ENCODE peak calls at places on chromosomes 2 and 18, in eight cellular contexts. One of them, this sample, is unnamed.

GRCh38 chr2:120470041-120470716 is 124.2 kb downstream of the INHBB start:
- DNase-seq in hepatocyte: peak
- DNase-seq in Calu3: peak
- DNase-seq in right atrium auricular region: peak
- DNase-seq in progenitor cell of endocrine pancreas: no peak
- DNase-seq in foreskin fibroblast: peak
- DNase-seq in nephron progenitor cell: no peak
- DNase-seq in kidney: peak
- DNase-seq in this sample: peak

GRCh38 chr18:33579868-33580205 is 1.8 kb downstream of the ASXL3 start:
- DNase-seq in foreskin fibroblast: no peak
- DNase-seq in progenitor cell of endocrine pancreas: no peak
- DNase-seq in right atrium auricular region: no peak
- DNase-seq in Calu3: no peak
- DNase-seq in hepatocyte: no peak
- DNase-seq in kidney: no peak
- DNase-seq in nephron progenitor cell: no peak
- DNase-seq in this sample: no peak

GRCh38 chr2:207200136-207200535 is 34.4 kb upstream of the KLF7 start:
- DNase-seq in nephron progenitor cell: no peak
- DNase-seq in Calu3: no peak
- DNase-seq in foreskin fibroblast: no peak
- DNase-seq in kidney: no peak
- DNase-seq in hepatocyte: no peak
- DNase-seq in right atrium auricular region: no peak
- DNase-seq in progenitor cell of endocrine pancreas: no peak
- DNase-seq in this sample: no peak

GRCh38 chr2:234468503-234468902 is 28.4 kb downstream of the ARL4C start:
- DNase-seq in right atrium auricular region: no peak
- DNase-seq in Calu3: no peak
- DNase-seq in kidney: no peak
- DNase-seq in hepatocyte: no peak
- DNase-seq in nephron progenitor cell: no peak
- DNase-seq in foreskin fibroblast: peak
- DNase-seq in progenitor cell of endocrine pancreas: no peak
- DNase-seq in this sample: no peak

GRCh38 chr2:134189009-134189717 is 64.7 kb upstream of the MGAT5 start:
- DNase-seq in nephron progenitor cell: no peak
- DNase-seq in foreskin fibroblast: peak
- DNase-seq in right atrium auricular region: no peak
- DNase-seq in Calu3: peak
- DNase-seq in progenitor cell of endocrine pancreas: no peak
- DNase-seq in hepatocyte: peak
- DNase-seq in kidney: no peak
- DNase-seq in this sample: no peak

GRCh38 chr18:77127769-77128671 is 4.6 kb downstream of the MBP start:
- DNase-seq in kidney: no peak
- DNase-seq in hepatocyte: peak
- DNase-seq in right atrium auricular region: no peak
- DNase-seq in foreskin fibroblast: peak
- DNase-seq in nephron progenitor cell: no peak
- DNase-seq in Calu3: peak
- DNase-seq in progenitor cell of endocrine pancreas: no peak
- DNase-seq in this sample: peak

GRCh38 chr18:44895176-44895798 is 214.6 kb downstream of the SETBP1 start:
- DNase-seq in progenitor cell of endocrine pancreas: no peak
- DNase-seq in right atrium auricular region: no peak
- DNase-seq in hepatocyte: peak
- DNase-seq in Calu3: peak
- DNase-seq in foreskin fibroblast: peak
- DNase-seq in kidney: no peak
- DNase-seq in nephron progenitor cell: no peak
- DNase-seq in this sample: peak

GRCh38 chr2:67702284-67702683 is 305.2 kb downstream of the ETAA1 start:
- DNase-seq in right atrium auricular region: no peak
- DNase-seq in kidney: no peak
- DNase-seq in Calu3: no peak
- DNase-seq in progenitor cell of endocrine pancreas: no peak
- DNase-seq in foreskin fibroblast: no peak
- DNase-seq in nephron progenitor cell: no peak
- DNase-seq in hepatocyte: no peak
- DNase-seq in this sample: no peak

GRCh38 chr2:39743170-39743851 is 35.7 kb downstream of the THUMPD2 start:
- DNase-seq in Calu3: no peak
- DNase-seq in foreskin fibroblast: peak
- DNase-seq in hepatocyte: no peak
- DNase-seq in right atrium auricular region: no peak
- DNase-seq in kidney: no peak
- DNase-seq in nephron progenitor cell: no peak
- DNase-seq in progenitor cell of endocrine pancreas: no peak
- DNase-seq in this sample: no peak

GRCh38 chr2:48016620-48017019 is 110.3 kb upstream of the FBXO11 start:
- DNase-seq in progenitor cell of endocrine pancreas: no peak
- DNase-seq in right atrium auricular region: no peak
- DNase-seq in Calu3: peak
- DNase-seq in hepatocyte: peak
- DNase-seq in kidney: no peak
- DNase-seq in foreskin fibroblast: no peak
- DNase-seq in nephron progenitor cell: no peak
- DNase-seq in this sample: no peak

GRCh38 chr2:113888641-113889470 is 1.0 kb upstream of the ACTR3 start:
- DNase-seq in nephron progenitor cell: peak
- DNase-seq in progenitor cell of endocrine pancreas: no peak
- DNase-seq in kidney: peak
- DNase-seq in foreskin fibroblast: no peak
- DNase-seq in hepatocyte: peak
- DNase-seq in right atrium auricular region: no peak
- DNase-seq in Calu3: peak
- DNase-seq in this sample: no peak

GRCh38 chr2:197037863-197038398 is 111.4 kb upstream of the PGAP1 start:
- DNase-seq in hepatocyte: no peak
- DNase-seq in nephron progenitor cell: no peak
- DNase-seq in right atrium auricular region: no peak
- DNase-seq in Calu3: no peak
- DNase-seq in progenitor cell of endocrine pancreas: no peak
- DNase-seq in foreskin fibroblast: peak
- DNase-seq in kidney: no peak
- DNase-seq in this sample: no peak

GRCh38 chr2:95077893-95078603 is 43.6 kb downstream of the MRPS5 start:
- DNase-seq in nephron progenitor cell: peak
- DNase-seq in right atrium auricular region: no peak
- DNase-seq in foreskin fibroblast: no peak
- DNase-seq in kidney: peak
- DNase-seq in hepatocyte: no peak
- DNase-seq in Calu3: no peak
- DNase-seq in progenitor cell of endocrine pancreas: no peak
- DNase-seq in this sample: no peak

GRCh38 chr18:76255070-76255683 is 239.9 kb downstream of the ZNF516 start:
- DNase-seq in right atrium auricular region: no peak
- DNase-seq in nephron progenitor cell: no peak
- DNase-seq in kidney: no peak
- DNase-seq in progenitor cell of endocrine pancreas: no peak
- DNase-seq in hepatocyte: no peak
- DNase-seq in Calu3: no peak
- DNase-seq in foreskin fibroblast: no peak
- DNase-seq in this sample: no peak

GRCh38 chr2:3522851-3523481 is 3.6 kb upstream of the ADI1 start:
- DNase-seq in progenitor cell of endocrine pancreas: no peak
- DNase-seq in foreskin fibroblast: peak
- DNase-seq in nephron progenitor cell: no peak
- DNase-seq in right atrium auricular region: peak
- DNase-seq in Calu3: no peak
- DNase-seq in hepatocyte: peak
- DNase-seq in kidney: no peak
- DNase-seq in this sample: no peak

GRCh38 chr18:38174594-38174993 is 609.0 kb upstream of the CELF4 start:
- DNase-seq in nephron progenitor cell: no peak
- DNase-seq in right atrium auricular region: no peak
- DNase-seq in Calu3: no peak
- DNase-seq in progenitor cell of endocrine pancreas: no peak
- DNase-seq in foreskin fibroblast: no peak
- DNase-seq in kidney: no peak
- DNase-seq in hepatocyte: peak
- DNase-seq in this sample: no peak

GRCh38 chr2:88329815-88330603 is 122.5 kb downstream of the FOXI3 start:
- DNase-seq in kidney: no peak
- DNase-seq in right atrium auricular region: no peak
- DNase-seq in nephron progenitor cell: peak
- DNase-seq in Calu3: peak
- DNase-seq in progenitor cell of endocrine pancreas: no peak
- DNase-seq in foreskin fibroblast: no peak
- DNase-seq in hepatocyte: peak
- DNase-seq in this sample: no peak

GRCh38 chr2:144454466-144455287 is 65.2 kb downstream of the ZEB2 start:
- DNase-seq in progenitor cell of endocrine pancreas: no peak
- DNase-seq in nephron progenitor cell: no peak
- DNase-seq in foreskin fibroblast: peak
- DNase-seq in Calu3: no peak
- DNase-seq in hepatocyte: no peak
- DNase-seq in right atrium auricular region: no peak
- DNase-seq in kidney: no peak
- DNase-seq in this sample: no peak

GRCh38 chr2:127707890-127708648 is 6.8 kb downstream of the SFT2D3 start:
- DNase-seq in right atrium auricular region: no peak
- DNase-seq in kidney: no peak
- DNase-seq in foreskin fibroblast: no peak
- DNase-seq in nephron progenitor cell: no peak
- DNase-seq in progenitor cell of endocrine pancreas: no peak
- DNase-seq in Calu3: no peak
- DNase-seq in hepatocyte: no peak
- DNase-seq in this sample: no peak

GRCh38 chr2:189500456-189501160 is 59.3 kb downstream of the WDR75 start:
- DNase-seq in nephron progenitor cell: no peak
- DNase-seq in Calu3: no peak
- DNase-seq in foreskin fibroblast: no peak
- DNase-seq in progenitor cell of endocrine pancreas: no peak
- DNase-seq in hepatocyte: no peak
- DNase-seq in kidney: no peak
- DNase-seq in right atrium auricular region: no peak
- DNase-seq in this sample: no peak

GRCh38 chr2:189492451-189492850 is 51.2 kb downstream of the WDR75 start:
- DNase-seq in right atrium auricular region: no peak
- DNase-seq in kidney: no peak
- DNase-seq in Calu3: no peak
- DNase-seq in hepatocyte: no peak
- DNase-seq in foreskin fibroblast: no peak
- DNase-seq in progenitor cell of endocrine pancreas: no peak
- DNase-seq in nephron progenitor cell: no peak
- DNase-seq in this sample: no peak

GRCh38 chr2:189499137-189499536 is 57.9 kb downstream of the WDR75 start:
- DNase-seq in nephron progenitor cell: no peak
- DNase-seq in Calu3: no peak
- DNase-seq in hepatocyte: no peak
- DNase-seq in foreskin fibroblast: no peak
- DNase-seq in progenitor cell of endocrine pancreas: no peak
- DNase-seq in right atrium auricular region: no peak
- DNase-seq in kidney: no peak
- DNase-seq in this sample: no peak

GRCh38 chr2:189501487-189501886 is 60.2 kb downstream of the WDR75 start:
- DNase-seq in Calu3: no peak
- DNase-seq in right atrium auricular region: no peak
- DNase-seq in kidney: no peak
- DNase-seq in hepatocyte: no peak
- DNase-seq in foreskin fibroblast: no peak
- DNase-seq in progenitor cell of endocrine pancreas: no peak
- DNase-seq in nephron progenitor cell: no peak
- DNase-seq in this sample: no peak

GRCh38 chr2:189498205-189498604 is 56.9 kb downstream of the WDR75 start:
- DNase-seq in nephron progenitor cell: no peak
- DNase-seq in right atrium auricular region: no peak
- DNase-seq in Calu3: no peak
- DNase-seq in kidney: no peak
- DNase-seq in progenitor cell of endocrine pancreas: no peak
- DNase-seq in hepatocyte: no peak
- DNase-seq in foreskin fibroblast: no peak
- DNase-seq in this sample: no peak
- TF ChIP-seq CTCF in nephron progenitor cell: no peak
- TF ChIP-seq CTCF in right atrium auricular region: peak
- TF ChIP-seq CTCF in Calu3: no peak
- TF ChIP-seq CTCF in kidney: no peak
- TF ChIP-seq CTCF in progenitor cell of endocrine pancreas: no peak
- TF ChIP-seq CTCF in hepatocyte: no peak
- TF ChIP-seq CTCF in foreskin fibroblast: no peak
- TF ChIP-seq CTCF in this sample: no peak

GRCh38 chr2:201261471-201261870 is 1.1 kb downstream of the CASP8 start:
- DNase-seq in progenitor cell of endocrine pancreas: no peak
- DNase-seq in right atrium auricular region: no peak
- DNase-seq in nephron progenitor cell: no peak
- DNase-seq in kidney: no peak
- DNase-seq in Calu3: no peak
- DNase-seq in hepatocyte: no peak
- DNase-seq in foreskin fibroblast: no peak
- DNase-seq in this sample: no peak
- TF ChIP-seq CTCF in progenitor cell of endocrine pancreas: no peak
- TF ChIP-seq CTCF in right atrium auricular region: no peak
- TF ChIP-seq CTCF in nephron progenitor cell: no peak
- TF ChIP-seq CTCF in kidney: no peak
- TF ChIP-seq CTCF in Calu3: no peak
- TF ChIP-seq CTCF in hepatocyte: no peak
- TF ChIP-seq CTCF in foreskin fibroblast: no peak
- TF ChIP-seq CTCF in this sample: no peak

DNA sequence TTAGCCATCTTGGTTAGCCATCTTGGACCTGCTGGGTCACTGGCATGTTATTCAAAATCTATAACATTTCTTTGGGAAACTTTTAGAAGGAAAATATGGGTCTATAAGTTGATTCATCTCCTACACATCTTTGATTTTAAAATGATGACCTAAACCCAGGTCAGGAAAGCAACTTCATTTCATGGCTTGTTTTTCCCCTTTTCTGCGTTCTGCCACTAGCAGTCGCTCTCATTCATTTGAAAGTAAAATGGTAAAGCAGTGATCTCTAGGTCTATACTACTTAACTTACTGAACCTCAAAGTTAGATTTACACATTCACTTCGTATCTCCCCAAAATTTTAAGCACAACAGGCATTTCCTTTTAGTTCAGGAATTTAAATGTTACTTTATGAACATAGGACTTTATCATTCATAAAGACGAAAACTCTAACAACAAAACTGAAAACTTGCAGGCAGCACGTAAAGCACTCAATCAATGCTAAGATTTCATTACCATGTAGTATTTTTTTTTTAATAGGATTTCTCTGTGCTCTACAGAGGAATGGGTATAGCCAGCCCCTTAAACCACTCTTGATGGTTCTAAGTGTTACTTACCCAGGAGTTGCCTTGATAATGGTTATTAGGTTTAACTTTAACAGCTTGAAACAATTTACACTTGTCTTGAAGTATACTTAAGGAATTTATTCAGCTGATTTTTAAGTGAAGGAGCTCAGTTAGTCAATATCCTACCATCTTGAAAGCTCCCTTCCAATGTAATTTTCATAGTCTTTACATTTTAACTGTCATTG is 62.5 kb downstream of the GORASP2 start:
- DNase-seq in nephron progenitor cell: no peak
- DNase-seq in Calu3: no peak
- DNase-seq in kidney: no peak
- DNase-seq in foreskin fibroblast: no peak
- DNase-seq in right atrium auricular region: no peak
- DNase-seq in progenitor cell of endocrine pancreas: no peak
- DNase-seq in hepatocyte: no peak
- DNase-seq in this sample: no peak
- TF ChIP-seq CTCF in nephron progenitor cell: no peak
- TF ChIP-seq CTCF in Calu3: no peak
- TF ChIP-seq CTCF in kidney: no peak
- TF ChIP-seq CTCF in foreskin fibroblast: no peak
- TF ChIP-seq CTCF in right atrium auricular region: no peak
- TF ChIP-seq CTCF in progenitor cell of endocrine pancreas: no peak
- TF ChIP-seq CTCF in hepatocyte: peak
- TF ChIP-seq CTCF in this sample: no peak

GRCh38 chr18:36450264-36450663 is 152.8 kb downstream of the FHOD3 start:
- DNase-seq in right atrium auricular region: no peak
- DNase-seq in foreskin fibroblast: no peak
- DNase-seq in Calu3: no peak
- DNase-seq in hepatocyte: no peak
- DNase-seq in kidney: no peak
- DNase-seq in progenitor cell of endocrine pancreas: no peak
- DNase-seq in nephron progenitor cell: no peak
- DNase-seq in this sample: no peak
- TF ChIP-seq CTCF in right atrium auricular region: no peak
- TF ChIP-seq CTCF in foreskin fibroblast: no peak
- TF ChIP-seq CTCF in Calu3: no peak
- TF ChIP-seq CTCF in hepatocyte: no peak
- TF ChIP-seq CTCF in kidney: no peak
- TF ChIP-seq CTCF in progenitor cell of endocrine pancreas: no peak
- TF ChIP-seq CTCF in nephron progenitor cell: no peak
- TF ChIP-seq CTCF in this sample: no peak